ENCODE peak calls at places on chromosomes 7 and 10, in four cellular contexts. One of them, this sample, is unnamed.

GRCh38 chr10:30583778-30584415 is 45.7 kb downstream of the LYZL2 start:
- DNase-seq in heart right ventricle: peak; percentile 38
- DNase-seq in IMR-90: peak; percentile 77
- DNase-seq in stomach: peak; percentile 80
- DNase-seq in this sample: peak; percentile 84

GRCh38 chr10:123972481-123973401 is 81.1 kb upstream of the CPXM2 start:
- DNase-seq in heart right ventricle: no peak
- DNase-seq in stomach: no peak
- DNase-seq in IMR-90: no peak
- DNase-seq in this sample: no peak

GRCh38 chr10:113720386-113720785 is 31.1 kb upstream of the PLEKHS1 start:
- DNase-seq in IMR-90: no peak
- DNase-seq in heart right ventricle: no peak
- DNase-seq in stomach: no peak
- DNase-seq in this sample: no peak

GRCh38 chr10:60200012-60200681 is 189.5 kb downstream of the ANK3 start:
- DNase-seq in IMR-90: no peak
- DNase-seq in stomach: no peak
- DNase-seq in heart right ventricle: no peak
- DNase-seq in this sample: no peak

GRCh38 chr10:91424016-91424415 is 13.9 kb downstream of the HECTD2 start:
- DNase-seq in heart right ventricle: no peak
- DNase-seq in stomach: no peak
- DNase-seq in IMR-90: peak; percentile 49
- DNase-seq in this sample: no peak

GRCh38 chr10:49282879-49283321 is 16.1 kb upstream of the C10orf71 start:
- DNase-seq in heart right ventricle: no peak
- DNase-seq in stomach: peak; percentile 21
- DNase-seq in IMR-90: no peak
- DNase-seq in this sample: no peak

GRCh38 chr10:79378647-79379511 is 31.6 kb downstream of the PPIF start:
- DNase-seq in stomach: peak; percentile 20
- DNase-seq in IMR-90: no peak
- DNase-seq in heart right ventricle: no peak
- DNase-seq in this sample: no peak

GRCh38 chr10:6583447-6583846 is 3.4 kb upstream of the PRKCQ start:
- DNase-seq in heart right ventricle: no peak
- DNase-seq in stomach: no peak
- DNase-seq in IMR-90: no peak
- DNase-seq in this sample: no peak

GRCh38 chr7:99679032-99679399 is 780 bp downstream of the CYP3A5 start:
- DNase-seq in IMR-90: peak; percentile 22
- DNase-seq in stomach: peak; percentile 32
- DNase-seq in heart right ventricle: no peak
- DNase-seq in this sample: peak; percentile 75

GRCh38 chr7:40682696-40683095 is 547.9 kb downstream of the SUGCT start:
- DNase-seq in heart right ventricle: no peak
- DNase-seq in IMR-90: no peak
- DNase-seq in stomach: no peak
- DNase-seq in this sample: no peak

GRCh38 chr7:8590791-8591190 is 157.4 kb downstream of the NXPH1 start:
- DNase-seq in stomach: no peak
- DNase-seq in heart right ventricle: no peak
- DNase-seq in IMR-90: no peak
- DNase-seq in this sample: no peak

GRCh38 chr10:26879744-26880143 is 19.0 kb upstream of the ABI1 start:
- DNase-seq in IMR-90: no peak
- DNase-seq in stomach: peak; percentile 61
- DNase-seq in heart right ventricle: peak; percentile 17
- DNase-seq in this sample: no peak

GRCh38 chr10:85603167-85603940 is 763.2 kb downstream of the GRID1 start:
- DNase-seq in stomach: no peak
- DNase-seq in heart right ventricle: no peak
- DNase-seq in IMR-90: no peak
- DNase-seq in this sample: no peak

GRCh38 chr10:125424191-125424847 is 258.6 kb downstream of the TEX36 start:
- DNase-seq in IMR-90: no peak
- DNase-seq in stomach: no peak
- DNase-seq in heart right ventricle: no peak
- DNase-seq in this sample: no peak

GRCh38 chr10:103682042-103682441 is 173.3 kb downstream of the SH3PXD2A start:
- DNase-seq in IMR-90: no peak
- DNase-seq in heart right ventricle: no peak
- DNase-seq in stomach: no peak
- DNase-seq in this sample: no peak

GRCh38 chr7:14016950-14017349 is 27.5 kb upstream of the ETV1 start:
- DNase-seq in heart right ventricle: no peak
- DNase-seq in IMR-90: peak; percentile 11
- DNase-seq in stomach: no peak
- DNase-seq in this sample: no peak

GRCh38 chr10:45514283-45515270 is 140.6 kb downstream of the ALOX5 start:
- DNase-seq in stomach: no peak
- DNase-seq in IMR-90: peak; percentile 43
- DNase-seq in heart right ventricle: no peak
- DNase-seq in this sample: no peak

DNA sequence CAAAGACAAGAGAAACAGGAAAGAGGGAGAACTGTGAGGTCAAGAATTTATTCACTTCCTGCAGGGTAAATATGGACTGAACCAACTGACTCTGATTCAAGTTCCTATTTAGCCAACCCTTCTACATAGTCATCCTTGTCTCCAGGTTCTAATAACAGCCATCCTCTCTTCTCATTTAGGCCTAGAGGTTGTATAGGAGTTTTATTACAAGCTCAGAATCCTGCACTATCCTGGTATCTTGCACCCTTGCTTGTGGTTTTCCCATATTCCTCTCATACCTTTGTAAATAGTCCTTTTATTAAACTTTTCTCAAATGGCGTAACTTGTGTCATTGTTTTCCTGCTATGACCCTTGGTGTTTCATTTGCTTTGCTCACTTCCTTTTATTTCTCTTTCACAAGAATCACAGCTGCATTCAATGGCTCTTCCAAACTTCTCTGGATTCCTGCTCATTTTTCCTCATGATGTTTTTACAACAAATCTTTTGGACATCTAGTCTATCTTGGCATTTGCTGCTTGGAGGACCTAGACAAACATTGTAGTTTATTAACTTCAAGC is 12.4 kb upstream of the OR2A5 start:
- DNase-seq in stomach: no peak
- DNase-seq in heart right ventricle: no peak
- DNase-seq in IMR-90: no peak
- DNase-seq in this sample: no peak
- H3K27ac ChIP-seq in stomach: no peak overlapping the region
- H3K27ac ChIP-seq in heart right ventricle: peak overlapping the region; percentile 25
- H3K27ac ChIP-seq in IMR-90: no peak overlapping the region
- H3K27ac ChIP-seq in this sample: no peak overlapping the region

DNA sequence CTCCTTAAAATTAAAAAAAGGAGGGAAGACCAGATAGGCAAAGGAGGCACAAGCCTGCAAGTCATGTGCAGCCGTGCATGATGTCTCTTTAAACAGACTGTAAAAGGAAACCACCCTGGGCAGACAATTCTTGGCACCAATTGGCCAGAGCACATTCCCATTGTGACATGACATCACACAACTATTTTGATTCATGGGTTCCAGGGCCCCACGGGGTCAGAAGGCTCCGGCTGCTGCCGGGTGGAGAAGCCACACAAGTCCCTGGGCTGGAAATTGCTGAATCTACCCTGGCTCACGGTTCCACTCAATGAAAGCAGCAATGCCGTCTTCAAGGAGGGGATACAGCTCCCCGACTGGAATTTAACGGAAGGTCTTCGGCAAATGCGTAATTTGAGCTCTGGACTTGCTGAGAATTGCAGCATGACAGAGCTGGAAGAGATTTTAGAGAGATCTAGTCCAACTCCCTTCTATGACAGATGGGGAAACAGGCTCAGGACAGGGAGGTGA is 140.5 kb downstream of the PRKAG2 start:
- DNase-seq in IMR-90: peak; percentile 96
- DNase-seq in heart right ventricle: peak; percentile 58
- DNase-seq in stomach: peak; percentile 44
- DNase-seq in this sample: peak; percentile 66
- H3K4me3 ChIP-seq in IMR-90: peak overlapping the region; percentile 22
- H3K4me3 ChIP-seq in heart right ventricle: peak overlapping the region; percentile 46
- H3K4me3 ChIP-seq in stomach: peak overlapping the region; percentile 33
- H3K4me3 ChIP-seq in this sample: no peak overlapping the region

GRCh38 chr7:69747144-69747543 is 148.9 kb downstream of the AUTS2 start:
- DNase-seq in IMR-90: no peak
- DNase-seq in stomach: no peak
- DNase-seq in heart right ventricle: no peak
- DNase-seq in this sample: no peak

GRCh38 chr7:69749994-69750393 is 151.7 kb downstream of the AUTS2 start:
- DNase-seq in stomach: no peak
- DNase-seq in heart right ventricle: no peak
- DNase-seq in IMR-90: no peak
- DNase-seq in this sample: no peak

GRCh38 chr7:69751026-69751425 is 152.8 kb downstream of the AUTS2 start:
- DNase-seq in stomach: no peak
- DNase-seq in heart right ventricle: no peak
- DNase-seq in IMR-90: no peak
- DNase-seq in this sample: no peak

GRCh38 chr7:69748530-69748929 is 150.3 kb downstream of the AUTS2 start:
- DNase-seq in heart right ventricle: no peak
- DNase-seq in IMR-90: no peak
- DNase-seq in stomach: no peak
- DNase-seq in this sample: no peak

DNA sequence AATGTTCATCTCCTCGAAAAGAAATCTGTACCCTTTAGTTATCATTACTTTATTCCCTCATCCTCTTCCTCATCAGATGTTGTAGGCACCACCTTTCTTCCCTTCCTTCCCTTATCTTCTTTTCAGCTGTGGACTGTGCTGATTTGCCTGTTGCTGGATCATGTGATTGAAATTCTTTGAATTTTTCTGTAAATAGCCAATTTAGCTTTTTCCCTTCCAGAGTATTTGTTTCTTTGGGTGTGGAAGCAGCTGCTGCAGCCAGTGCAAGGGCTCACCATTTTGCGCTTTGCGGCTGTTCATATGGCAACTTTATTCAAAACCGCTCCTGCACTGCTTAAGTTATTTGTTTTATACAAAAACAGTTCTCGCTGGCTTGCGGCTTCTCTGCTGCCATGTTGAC is 151.1 kb downstream of the AUTS2 start:
- DNase-seq in stomach: no peak
- DNase-seq in IMR-90: no peak
- DNase-seq in heart right ventricle: no peak
- DNase-seq in this sample: no peak
- H3K27ac ChIP-seq in stomach: no peak overlapping the region
- H3K27ac ChIP-seq in IMR-90: no peak overlapping the region
- H3K27ac ChIP-seq in heart right ventricle: no peak overlapping the region
- H3K27ac ChIP-seq in this sample: no peak overlapping the region

GRCh38 chr7:33814400-33814799 is 90.9 kb upstream of the BMPER start:
- DNase-seq in heart right ventricle: no peak
- DNase-seq in stomach: no peak
- DNase-seq in IMR-90: no peak
- DNase-seq in this sample: no peak

GRCh38 chr7:33819658-33820057 is 85.7 kb upstream of the BMPER start:
- DNase-seq in stomach: no peak
- DNase-seq in IMR-90: no peak
- DNase-seq in heart right ventricle: no peak
- DNase-seq in this sample: no peak

GRCh38 chr7:33813331-33813730 is 92.0 kb upstream of the BMPER start:
- DNase-seq in heart right ventricle: no peak
- DNase-seq in stomach: no peak
- DNase-seq in IMR-90: no peak
- DNase-seq in this sample: no peak

GRCh38 chr7:33816106-33816505 is 89.2 kb upstream of the BMPER start:
- DNase-seq in stomach: no peak
- DNase-seq in IMR-90: no peak
- DNase-seq in heart right ventricle: no peak
- DNase-seq in this sample: no peak

GRCh38 chr7:33814958-33815735 is 90.2 kb upstream of the BMPER start:
- DNase-seq in heart right ventricle: no peak
- DNase-seq in stomach: no peak
- DNase-seq in IMR-90: no peak
- DNase-seq in this sample: no peak
- H3K4me3 ChIP-seq in heart right ventricle: peak overlapping the region; percentile 19
- H3K4me3 ChIP-seq in stomach: no peak overlapping the region
- H3K4me3 ChIP-seq in IMR-90: no peak overlapping the region
- H3K4me3 ChIP-seq in this sample: no peak overlapping the region

GRCh38 chr7:37352974-37353948 is 95.4 kb downstream of the ELMO1 start:
- DNase-seq in stomach: no peak
- DNase-seq in IMR-90: no peak
- DNase-seq in heart right ventricle: no peak
- DNase-seq in this sample: no peak
- H3K27ac ChIP-seq in stomach: peak overlapping the region; percentile 55
- H3K27ac ChIP-seq in IMR-90: no peak overlapping the region
- H3K27ac ChIP-seq in heart right ventricle: peak overlapping the region; percentile 80
- H3K27ac ChIP-seq in this sample: peak overlapping the region; percentile 71

GRCh38 chr7:54541941-54542618 is at the start of gene VSTM2A:
- DNase-seq in IMR-90: no peak
- DNase-seq in stomach: no peak
- DNase-seq in heart right ventricle: no peak
- DNase-seq in this sample: no peak
- H3K4me3 ChIP-seq in IMR-90: no peak within 1 kb of the TSS
- H3K4me3 ChIP-seq in stomach: peak within 1 kb of the TSS; percentile 32
- H3K4me3 ChIP-seq in heart right ventricle: peak within 1 kb of the TSS; percentile 27
- H3K4me3 ChIP-seq in this sample: no peak within 1 kb of the TSS

GRCh38 chr7:129470411-129470810 is 31.9 kb upstream of the SMKR1 start:
- DNase-seq in IMR-90: no peak
- DNase-seq in heart right ventricle: no peak
- DNase-seq in stomach: no peak
- DNase-seq in this sample: no peak
- H3K27ac ChIP-seq in IMR-90: no peak overlapping the region
- H3K27ac ChIP-seq in heart right ventricle: no peak overlapping the region
- H3K27ac ChIP-seq in stomach: no peak overlapping the region
- H3K27ac ChIP-seq in this sample: no peak overlapping the region